ENCODE peak calls at places on chromosome 19, in four cellular contexts. F, O, V and X are unnamed samples.
A peak's percentile ranks its signal among the peaks of the same experiment; 100 is the strongest.

GRCh38 chr19:9130965-9131364 is 4.2 kb upstream of the OR7G3 start:
- DNase-seq in F (no peak), O (no peak), V (no peak), X (no peak)

GRCh38 chr19:36054733-36055686 is at the start of gene WDR62:
- DNase-seq in V (peak; percentile 85), O (peak; percentile 99), F (peak; percentile 100), X (peak; percentile 97)

GRCh38 chr19:45401815-45402468 is 2.9 kb downstream of the PPP1R13L start:
- DNase-seq in F (no peak), V (no peak), O (no peak), X (no peak)

GRCh38 chr19:38707512-38708114 is 36.7 kb downstream of the CAPN12 start:
- DNase-seq in F (no peak), V (peak; percentile 48), O (no peak), X (no peak)

GRCh38 chr19:13964776-13965175 is 12.5 kb downstream of the DCAF15 start:
- DNase-seq in F (no peak), O (no peak), V (no peak), X (no peak)

GRCh38 chr19:19635313-19635702 is 7.3 kb upstream of the LPAR2 start:
- DNase-seq in F (no peak), O (no peak), V (no peak), X (no peak)

GRCh38 chr19:4099054-4099764 is 24.7 kb downstream of the MAP2K2 start:
- DNase-seq in V (no peak), F (no peak), O (no peak), X (no peak)

GRCh38 chr19:29530549-29531457 is 5.0 kb downstream of the VSTM2B start:
- DNase-seq in V (no peak), F (no peak), O (no peak), X (no peak)

GRCh38 chr19:34556500-34556899 is 74.9 kb downstream of the WTIP start:
- DNase-seq in F (no peak), V (peak; percentile 13), O (peak; percentile 25), X (peak; percentile 77)

GRCh38 chr19:28456264-28456663 is 756.7 kb downstream of the UQCRFS1 start:
- DNase-seq in F (no peak), V (no peak), O (no peak), X (peak; percentile 16)

GRCh38 chr19:29687244-29687896 is 22.1 kb downstream of the PLEKHF1 start:
- DNase-seq in O (peak; percentile 45), V (no peak), F (no peak), X (no peak)

GRCh38 chr19:30621326-30621920 is 249.2 kb downstream of the ZNF536 start:
- DNase-seq in F (no peak), O (no peak), V (no peak), X (no peak)

DNA sequence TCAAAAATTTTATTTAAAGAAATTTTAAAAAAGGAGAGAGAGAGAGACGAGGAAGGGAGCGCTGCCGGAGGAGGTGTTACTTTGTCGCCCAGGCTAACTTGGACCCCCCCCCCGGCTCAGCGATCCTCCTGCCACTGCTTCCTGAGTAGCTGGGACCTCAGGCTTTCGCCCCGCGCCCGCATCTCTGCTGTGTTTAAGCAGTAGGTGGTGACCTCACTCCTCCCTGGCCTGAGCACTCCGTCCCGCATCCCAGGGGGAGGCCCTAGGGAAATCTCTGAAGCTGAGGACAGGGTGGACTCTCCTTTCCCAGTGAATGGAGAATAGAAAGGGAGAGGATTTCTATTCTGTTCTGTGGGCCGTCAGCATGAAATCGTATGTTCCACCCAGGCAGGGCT is 481 bp upstream of the ZNF845 start:
- DNase-seq in O (no peak), V (no peak), F (peak; percentile 14), X (peak; percentile 65)
- TF ChIP-seq NR3C1 in O (no peak), V (no peak), F (no peak), X (no peak)

DNA sequence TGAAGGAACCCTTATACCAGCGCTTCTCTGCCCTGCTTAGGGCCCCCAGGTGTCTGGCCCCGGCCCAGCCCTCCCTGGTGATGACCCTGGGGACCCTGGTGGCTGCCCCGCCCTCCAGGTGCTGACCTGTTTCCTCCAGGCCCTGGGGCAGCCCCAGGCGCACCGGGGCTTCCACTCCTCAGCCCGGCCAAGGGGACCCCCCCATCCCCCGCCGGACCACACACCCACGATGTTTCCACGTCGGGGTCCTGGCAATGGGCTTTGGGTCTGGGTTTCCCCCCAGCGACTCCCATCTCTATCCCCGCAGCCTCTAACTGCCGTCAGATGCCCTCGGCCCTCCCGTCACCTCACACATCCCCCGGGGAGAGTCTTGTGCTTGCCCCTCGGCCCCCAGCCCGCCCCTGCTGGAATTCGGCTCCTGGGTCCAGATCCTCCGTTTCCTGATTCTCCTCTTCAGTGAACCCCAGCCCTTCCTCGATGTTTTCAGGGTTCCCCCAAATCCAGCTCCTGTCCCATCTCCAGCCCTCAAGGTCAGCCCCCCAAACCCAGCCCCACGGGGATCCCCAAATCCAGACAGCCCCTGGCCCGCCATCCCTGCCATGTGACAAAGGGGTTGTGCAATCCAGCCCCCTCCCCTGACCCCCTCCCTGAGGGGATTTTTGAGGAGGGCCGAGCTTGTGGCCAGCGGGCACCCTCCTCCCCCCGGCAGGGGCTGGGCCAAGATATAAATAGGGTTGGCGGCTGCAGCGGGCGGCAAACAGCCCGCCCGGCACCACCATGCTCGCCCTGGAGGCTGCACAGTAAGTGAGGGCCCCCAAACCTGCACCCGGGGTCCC is at the start of gene SPIB:
- DNase-seq in F (no peak), O (no peak), V (no peak), X (no peak)
- TF ChIP-seq NR3C1 in F (no peak), O (no peak), V (no peak), X (no peak)

DNA sequence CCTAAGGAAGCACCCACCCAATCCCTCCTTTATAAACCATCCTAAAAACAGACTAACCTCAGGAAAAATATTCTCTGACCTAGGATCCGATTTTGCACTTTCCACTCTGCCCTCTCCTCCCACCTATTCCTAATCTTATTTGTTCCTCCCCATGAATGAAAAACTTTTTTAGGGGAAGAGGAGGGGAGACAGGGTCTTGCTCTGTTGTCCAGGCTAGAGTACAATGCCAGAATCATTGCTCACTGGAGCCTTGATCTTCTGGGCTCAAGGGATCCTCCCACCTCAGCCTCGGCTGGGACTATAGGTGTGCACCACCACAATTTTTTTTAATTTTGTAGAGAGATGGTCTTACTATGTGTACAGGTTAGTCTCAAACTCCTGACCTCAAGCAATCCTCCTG is 4.4 kb downstream of the ZNF564 start:
- DNase-seq in V (no peak), O (no peak), F (no peak), X (no peak)
- TF ChIP-seq NR3C1 in V (no peak), O (no peak), F (no peak), X (no peak)

DNA sequence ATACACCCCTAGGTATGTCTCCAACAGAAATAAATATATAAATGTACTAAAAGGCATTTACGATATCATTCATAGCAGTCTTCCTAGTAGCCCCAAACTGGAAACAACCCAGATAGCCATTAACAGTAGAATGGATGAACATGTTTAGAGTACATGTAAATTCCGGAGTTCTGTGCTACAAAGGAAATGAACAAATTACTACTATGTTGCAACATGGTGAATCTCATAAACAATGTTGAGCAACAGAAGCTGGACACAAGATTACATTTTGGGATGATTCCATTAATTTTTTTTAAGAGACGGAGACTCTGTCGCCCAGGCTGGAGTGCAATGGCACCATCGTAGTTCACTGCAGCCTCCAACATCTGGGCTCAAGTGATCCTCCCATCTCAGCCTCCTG is 5.9 kb upstream of the SLC7A10 start:
- DNase-seq in V (no peak), O (no peak), F (no peak), X (no peak)
- TF ChIP-seq NR3C1 in V (no peak), O (no peak), F (no peak), X (no peak)

DNA sequence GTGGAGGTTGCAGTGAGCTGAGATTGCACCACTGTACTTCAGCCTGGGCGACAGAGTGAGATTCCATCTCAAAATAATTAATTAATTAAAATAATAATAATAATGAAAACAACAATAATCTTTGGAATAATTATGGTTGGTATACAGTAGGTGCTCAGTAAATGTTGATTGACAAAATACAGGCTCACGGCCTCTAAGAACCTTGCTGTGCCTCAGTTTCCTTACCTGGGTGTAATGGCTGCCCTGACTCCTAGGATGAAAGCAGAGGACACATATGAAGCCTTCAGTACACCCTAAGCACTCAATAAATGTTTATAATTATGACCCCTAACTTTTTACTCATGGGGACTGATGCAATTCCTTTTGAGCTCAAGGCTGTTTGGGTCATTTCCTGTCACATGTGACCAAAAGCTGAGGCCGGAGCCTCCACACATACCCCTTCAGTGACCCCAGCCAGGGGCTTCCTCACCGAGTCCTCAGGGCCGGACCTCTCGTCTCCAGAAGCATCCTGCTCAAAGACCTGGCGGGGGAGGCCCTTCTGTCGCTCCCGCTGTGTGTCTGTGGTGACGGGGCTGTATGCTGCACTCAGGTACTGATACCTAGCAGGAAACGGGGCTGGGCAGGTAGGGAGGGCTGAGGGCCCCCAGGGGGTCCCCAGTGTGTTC is 10.5 kb downstream of the DOCK6 start:
- DNase-seq in O (no peak), F (no peak), V (no peak), X (no peak)
- TF ChIP-seq NR3C1 in O (no peak), F (no peak), V (no peak), X (no peak)

GRCh38 chr19:41328157-41328817 is 18.3 kb downstream of the CCDC97 start:
- DNase-seq in O (no peak), V (no peak), F (no peak), X (no peak)
- TF ChIP-seq NR3C1 in O (no peak), V (no peak), F (no peak), X (no peak)

GRCh38 chr19:15488489-15489226 is 9.4 kb upstream of the PGLYRP2 start:
- DNase-seq in F (no peak), V (no peak), O (no peak), X (no peak)
- TF ChIP-seq NR3C1 in F (no peak), V (no peak), O (no peak), X (no peak)